ENCODE peak calls at places on chromosome 9, in six cellular contexts. O is fibroblast of mammary gland, W is right lobe of liver, N is fibroblast of pulmonary artery, H is ovary, B is GM20000. E is an unnamed sample.
A peak's percentile ranks its signal among the peaks of the same experiment; 100 is the strongest.

GRCh38 chr9:95044731-95045508 is 272.6 kb downstream of the FANCC start:
- DNase-seq in O (no peak), W (no peak), N (no peak), H (no peak), B (no peak), E (no peak)

GRCh38 chr9:12776775-12777055 is 1.9 kb downstream of the LURAP1L start:
- DNase-seq in O (peak; percentile 71), W (no peak), N (peak; percentile 52), H (no peak), B (no peak), E (no peak)

GRCh38 chr9:117413346-117414219 is 1.3 kb downstream of the ASTN2 start:
- DNase-seq in O (peak; percentile 1), W (no peak), N (no peak), H (no peak), B (peak; percentile 23), E (peak; percentile 28)

GRCh38 chr9:18825775-18826174 is 207.2 kb downstream of the SAXO1 start:
- DNase-seq in O (no peak), W (no peak), N (no peak), H (no peak), B (no peak), E (no peak)

GRCh38 chr9:109317979-109318671 is 2.7 kb downstream of the EPB41L4B start:
- DNase-seq in O (no peak), W (no peak), N (no peak), H (no peak), B (no peak), E (no peak)

GRCh38 chr9:78189461-78189860 is 46.4 kb upstream of the CEP78 start:
- DNase-seq in O (peak; percentile 25), W (no peak), N (peak; percentile 77), H (no peak), B (no peak), E (no peak)

GRCh38 chr9:134272302-134273023 is 53.8 kb upstream of the RXRA start:
- DNase-seq in O (no peak), W (peak; percentile 77), N (no peak), H (no peak), B (no peak), E (no peak)

GRCh38 chr9:114954986-114955623 is 24.7 kb upstream of the TNFSF8 start:
- DNase-seq in O (no peak), W (no peak), N (no peak), H (no peak), B (no peak), E (no peak)

GRCh38 chr9:1042466-1042865 is 7.7 kb upstream of the DMRT2 start:
- DNase-seq in O (no peak), W (no peak), N (no peak), H (no peak), B (no peak), E (peak; percentile 67)

GRCh38 chr9:86202338-86202882 is 57.0 kb downstream of the C9orf153 start:
- DNase-seq in O (peak; percentile 62), W (no peak), N (peak; percentile 63), H (no peak), B (peak; percentile 68), E (peak; percentile 61)

DNA sequence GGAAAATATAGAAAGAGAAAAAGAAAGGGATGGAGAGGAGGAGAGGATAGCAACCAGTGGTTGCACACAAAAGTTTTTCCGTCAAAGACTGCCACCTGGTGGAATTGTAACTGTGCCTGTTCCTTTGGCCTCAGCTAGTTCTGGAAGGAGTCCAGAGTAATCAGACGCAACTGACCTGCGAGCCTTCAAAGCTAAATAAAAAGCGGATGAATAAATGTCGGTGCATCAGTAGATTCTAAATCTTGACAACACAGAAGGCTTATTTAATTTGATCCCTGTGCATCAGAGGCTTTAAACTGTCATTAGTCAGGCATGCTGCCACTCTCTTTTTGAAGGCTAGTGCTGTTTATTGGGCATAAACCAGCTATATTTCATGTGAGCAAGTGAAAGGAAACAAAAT is 132.9 kb upstream of the ACO1 start:
- DNase-seq in O (peak; percentile 58), W (no peak), N (peak; percentile 62), H (no peak), B (peak; percentile 41), E (peak; percentile 58)
- TF ChIP-seq CTCF in O (peak; percentile 59), W (peak; percentile 66), N (peak; percentile 82), H (no peak), B (peak; percentile 78), E (peak; percentile 78)

DNA sequence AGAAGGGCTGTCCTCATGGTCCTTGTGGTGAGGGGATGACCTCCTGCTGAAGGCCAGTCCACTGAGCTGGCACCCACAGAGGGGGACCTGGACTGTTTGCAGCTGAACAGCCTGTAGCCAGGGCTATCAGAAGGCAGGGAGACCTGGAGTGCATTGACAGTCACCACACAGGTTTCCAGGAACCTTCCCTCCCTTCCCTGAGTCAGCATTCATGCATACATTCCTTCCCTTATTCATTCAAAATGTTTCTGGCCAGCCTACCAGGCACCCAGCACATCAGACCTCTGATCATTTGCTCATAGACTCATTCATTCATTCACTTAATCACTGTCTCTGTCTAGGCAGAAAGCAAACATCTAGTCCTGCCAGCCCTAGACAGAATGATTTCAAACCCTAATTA is 110.2 kb upstream of the PPP1R26 start:
- DNase-seq in O (no peak), W (no peak), N (no peak), H (no peak), B (no peak), E (no peak)
- TF ChIP-seq CTCF in O (no peak), W (no peak), N (no peak), H (no peak), B (no peak), E (no peak)

GRCh38 chr9:137277329-137278041 is at the start of gene TOR4A:
- DNase-seq in O (peak; percentile 78), W (peak; percentile 84), N (peak; percentile 94), H (peak; percentile 87), B (peak; percentile 96), E (peak; percentile 95)
- TF ChIP-seq CTCF in O (no peak), W (no peak), N (peak; percentile 8), H (no peak), B (peak; percentile 4), E (peak; percentile 31)

GRCh38 chr9:32395483-32396216 is 11.2 kb downstream of the ACO1 start:
- DNase-seq in O (peak; percentile 97), W (no peak), N (peak; percentile 96), H (peak; percentile 35), B (no peak), E (no peak)
- TF ChIP-seq CTCF in O (peak; percentile 50), W (peak; percentile 15), N (peak; percentile 43), H (no peak), B (no peak), E (no peak)

GRCh38 chr9:93684806-93685553 is 108.6 kb downstream of the PHF2 start:
- DNase-seq in O (no peak), W (no peak), N (peak; percentile 27), H (no peak), B (no peak), E (no peak)
- TF ChIP-seq CTCF in O (peak; percentile 9), W (no peak), N (peak; percentile 31), H (no peak), B (no peak), E (no peak)

GRCh38 chr9:90890146-90890545 is 88.5 kb downstream of the SYK start:
- DNase-seq in O (peak; percentile 4), W (no peak), N (no peak), H (no peak), B (no peak), E (no peak)
- TF ChIP-seq CTCF in O (no peak), W (no peak), N (no peak), H (no peak), B (no peak), E (peak; percentile 2)

GRCh38 chr9:87434341-87434740 is 63.3 kb upstream of the DAPK1 start:
- DNase-seq in O (no peak), W (no peak), N (no peak), H (no peak), B (no peak), E (no peak)
- TF ChIP-seq CTCF in O (no peak), W (no peak), N (no peak), H (no peak), B (no peak), E (no peak)

DNA sequence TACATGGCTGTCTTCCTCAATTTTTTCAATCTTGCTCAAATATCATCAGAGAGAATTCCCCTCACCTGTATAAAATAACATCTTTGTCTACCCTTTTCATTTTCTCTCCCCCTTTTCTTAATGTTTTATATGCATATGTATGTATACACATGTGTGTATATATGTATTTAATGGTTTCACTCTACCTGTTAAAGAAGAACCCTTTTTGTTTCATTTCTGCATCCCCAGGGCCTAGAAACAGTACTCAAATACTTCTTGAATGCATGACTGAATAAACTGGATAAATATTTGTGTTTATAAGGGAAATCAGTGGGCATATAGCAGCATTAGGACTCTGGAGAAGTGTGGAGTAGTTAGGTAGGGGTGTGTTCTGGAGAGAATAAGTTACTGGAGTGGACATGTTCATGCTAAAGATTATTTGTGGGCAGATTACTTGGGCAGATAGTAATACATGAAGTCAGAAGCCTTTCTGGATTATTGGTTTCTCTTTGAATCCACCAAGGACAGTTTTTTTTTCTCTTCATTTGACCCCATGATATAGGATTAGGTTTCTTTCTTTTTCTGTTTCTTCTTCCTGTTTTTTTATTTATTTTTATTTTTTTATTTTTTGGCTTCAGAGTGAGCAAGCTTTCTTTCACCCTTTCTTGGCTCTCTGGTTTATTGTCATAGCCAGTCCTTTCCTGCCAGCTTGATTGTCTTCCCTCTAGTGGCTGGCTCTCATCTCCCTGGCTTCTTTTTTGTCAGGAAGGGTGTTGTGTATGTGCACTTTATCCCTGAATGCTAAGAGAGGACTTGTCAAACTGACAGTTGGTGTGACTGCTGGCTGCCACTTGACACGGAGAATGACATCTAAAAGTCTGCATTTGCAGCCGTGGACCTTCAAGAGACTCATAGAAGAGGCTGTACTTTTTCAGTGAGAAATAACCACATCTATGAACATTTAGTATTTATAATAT is 89.3 kb downstream of the ZCCHC7 start:
- DNase-seq in O (peak; percentile 11), W (no peak), N (no peak), H (no peak), B (no peak), E (no peak)
- TF ChIP-seq CTCF in O (peak; percentile 17), W (no peak), N (peak; percentile 34), H (no peak), B (no peak), E (peak; percentile 17)

GRCh38 chr9:136133191-136133958 is 14.7 kb upstream of the TMEM250 start:
- DNase-seq in O (no peak), W (no peak), N (peak; percentile 19), H (no peak), B (peak; percentile 74), E (peak; percentile 82)
- TF ChIP-seq CTCF in O (peak; percentile 12), W (peak; percentile 29), N (no peak), H (peak; percentile 8), B (no peak), E (peak; percentile 62)